ENCODE peak calls at places on chromosome 17, in four cellular contexts. U is left ventricle myocardium inferior, W is iris pigment epithelial cell, S is AG04449. Q is an unnamed sample.

GRCh38 chr17:1073241-1073962 is 76.5 kb downstream of the TIMM22 start:
- DNase-seq in U (no peak), W (no peak), S (no peak), Q (no peak)

GRCh38 chr17:77383613-77384608 is 243.1 kb downstream of the SEC14L1 start:
- DNase-seq in U (peak; percentile 83), W (no peak), S (no peak), Q (no peak)

GRCh38 chr17:74305865-74306654 is 20.0 kb upstream of the KIF19 start:
- DNase-seq in U (no peak), W (no peak), S (no peak), Q (no peak)

GRCh38 chr17:74605361-74605760 is 13.3 kb upstream of the CD300LD start:
- DNase-seq in U (peak; percentile 62), W (peak; percentile 70), S (peak; percentile 17), Q (no peak)

GRCh38 chr17:8479431-8479947 is 43.8 kb downstream of the NDEL1 start:
- DNase-seq in U (peak; percentile 58), W (peak; percentile 64), S (no peak), Q (no peak)

GRCh38 chr17:15092762-15093161 is 172.4 kb downstream of the PMP22 start:
- DNase-seq in U (no peak), W (peak; percentile 61), S (no peak), Q (no peak)

GRCh38 chr17:73255671-73256181 is 6.0 kb downstream of the CPSF4L start:
- DNase-seq in U (peak; percentile 50), W (peak; percentile 28), S (no peak), Q (no peak)

GRCh38 chr17:4956493-4957061 is 5.7 kb downstream of the ENO3 start:
- DNase-seq in U (no peak), W (no peak), S (no peak), Q (no peak)

GRCh38 chr17:32955155-32955554 is 27.2 kb downstream of the TMEM98 start:
- DNase-seq in U (no peak), W (no peak), S (no peak), Q (no peak)

GRCh38 chr17:41907633-41908539 is 10.9 kb downstream of the ACLY start:
- DNase-seq in U (no peak), W (peak; percentile 54), S (no peak), Q (no peak)

GRCh38 chr17:66747561-66748275 is 87.2 kb upstream of the CACNG5 start:
- DNase-seq in U (no peak), W (peak; percentile 79), S (peak; percentile 17), Q (no peak)

GRCh38 chr17:83204230-83204725 is 124.9 kb downstream of the METRNL start:
- DNase-seq in U (no peak), W (no peak), S (no peak), Q (no peak)

GRCh38 chr17:5000237-5000639 is 2.5 kb downstream of the KIF1C start:
- DNase-seq in U (peak; percentile 88), W (no peak), S (no peak), Q (no peak)

GRCh38 chr17:42895185-42895555 is 5.4 kb upstream of the G6PC1 start:
- DNase-seq in U (peak; percentile 32), W (peak; percentile 82), S (peak; percentile 14), Q (no peak)

GRCh38 chr17:65449495-65449894 is 112.0 kb downstream of the AXIN2 start:
- DNase-seq in U (no peak), W (no peak), S (no peak), Q (no peak)

GRCh38 chr17:17041018-17041521 is 1.2 kb upstream of the MPRIP start:
- DNase-seq in U (no peak), W (no peak), S (no peak), Q (no peak)